ENCODE peak calls at places on chromosome 3, in eight cellular contexts. One of them, this sample, is unnamed.

GRCh38 chr3:73056365-73057150 is 4.9 kb upstream of the EBLN2 start:
- DNase-seq in T-helper 1 cell: no peak
- DNase-seq in progenitor cell of endocrine pancreas: no peak
- DNase-seq in DMS53: peak
- DNase-seq in sciatic nerve: no peak
- DNase-seq in posterior vena cava: no peak
- DNase-seq in transverse colon: no peak
- DNase-seq in GM12878: no peak
- DNase-seq in this sample: no peak

GRCh38 chr3:33883538-33884203 is 85.2 kb downstream of the PDCD6IP start:
- DNase-seq in T-helper 1 cell: peak
- DNase-seq in progenitor cell of endocrine pancreas: no peak
- DNase-seq in DMS53: peak
- DNase-seq in sciatic nerve: no peak
- DNase-seq in posterior vena cava: no peak
- DNase-seq in transverse colon: no peak
- DNase-seq in GM12878: no peak
- DNase-seq in this sample: no peak

GRCh38 chr3:190877925-190878324 is 15.4 kb upstream of the GMNC start:
- DNase-seq in T-helper 1 cell: no peak
- DNase-seq in progenitor cell of endocrine pancreas: no peak
- DNase-seq in DMS53: peak
- DNase-seq in sciatic nerve: no peak
- DNase-seq in posterior vena cava: no peak
- DNase-seq in transverse colon: no peak
- DNase-seq in GM12878: no peak
- DNase-seq in this sample: no peak

GRCh38 chr3:167467848-167468611 is 5.8 kb downstream of the SERPINI2 start:
- DNase-seq in T-helper 1 cell: no peak
- DNase-seq in progenitor cell of endocrine pancreas: no peak
- DNase-seq in DMS53: peak
- DNase-seq in sciatic nerve: no peak
- DNase-seq in posterior vena cava: no peak
- DNase-seq in transverse colon: no peak
- DNase-seq in GM12878: no peak
- DNase-seq in this sample: no peak

GRCh38 chr3:4271834-4272233 is 31.3 kb upstream of the SETMAR start:
- DNase-seq in T-helper 1 cell: no peak
- DNase-seq in progenitor cell of endocrine pancreas: no peak
- DNase-seq in DMS53: peak
- DNase-seq in sciatic nerve: no peak
- DNase-seq in posterior vena cava: no peak
- DNase-seq in transverse colon: no peak
- DNase-seq in GM12878: no peak
- DNase-seq in this sample: no peak

GRCh38 chr3:71478568-71478967 is 105.0 kb downstream of the FOXP1 start:
- DNase-seq in T-helper 1 cell: peak
- DNase-seq in progenitor cell of endocrine pancreas: no peak
- DNase-seq in DMS53: no peak
- DNase-seq in sciatic nerve: no peak
- DNase-seq in posterior vena cava: no peak
- DNase-seq in transverse colon: no peak
- DNase-seq in GM12878: no peak
- DNase-seq in this sample: no peak

GRCh38 chr3:197975311-197975710 is 15.3 kb downstream of the LMLN start:
- DNase-seq in T-helper 1 cell: no peak
- DNase-seq in progenitor cell of endocrine pancreas: no peak
- DNase-seq in DMS53: no peak
- DNase-seq in sciatic nerve: no peak
- DNase-seq in posterior vena cava: no peak
- DNase-seq in transverse colon: no peak
- DNase-seq in GM12878: no peak
- DNase-seq in this sample: no peak

GRCh38 chr3:7934362-7934761 is 567.3 kb upstream of the LMCD1 start:
- DNase-seq in T-helper 1 cell: no peak
- DNase-seq in progenitor cell of endocrine pancreas: no peak
- DNase-seq in DMS53: no peak
- DNase-seq in sciatic nerve: no peak
- DNase-seq in posterior vena cava: no peak
- DNase-seq in transverse colon: peak
- DNase-seq in GM12878: no peak
- DNase-seq in this sample: no peak

GRCh38 chr3:16059081-16059537 is 115.4 kb upstream of the GALNT15 start:
- DNase-seq in T-helper 1 cell: no peak
- DNase-seq in progenitor cell of endocrine pancreas: no peak
- DNase-seq in DMS53: no peak
- DNase-seq in sciatic nerve: no peak
- DNase-seq in posterior vena cava: no peak
- DNase-seq in transverse colon: no peak
- DNase-seq in GM12878: no peak
- DNase-seq in this sample: no peak

GRCh38 chr3:188090626-188091309 is 63.2 kb upstream of the LPP start:
- DNase-seq in T-helper 1 cell: no peak
- DNase-seq in progenitor cell of endocrine pancreas: no peak
- DNase-seq in DMS53: peak
- DNase-seq in sciatic nerve: no peak
- DNase-seq in posterior vena cava: no peak
- DNase-seq in transverse colon: no peak
- DNase-seq in GM12878: no peak
- DNase-seq in this sample: no peak

GRCh38 chr3:146131616-146132410 is 29.2 kb downstream of the PLOD2 start:
- DNase-seq in T-helper 1 cell: no peak
- DNase-seq in progenitor cell of endocrine pancreas: no peak
- DNase-seq in DMS53: no peak
- DNase-seq in sciatic nerve: no peak
- DNase-seq in posterior vena cava: no peak
- DNase-seq in transverse colon: no peak
- DNase-seq in GM12878: no peak
- DNase-seq in this sample: no peak

GRCh38 chr3:169145551-169145950 is 518.0 kb downstream of the MECOM start:
- DNase-seq in T-helper 1 cell: no peak
- DNase-seq in progenitor cell of endocrine pancreas: no peak
- DNase-seq in DMS53: no peak
- DNase-seq in sciatic nerve: no peak
- DNase-seq in posterior vena cava: no peak
- DNase-seq in transverse colon: no peak
- DNase-seq in GM12878: no peak
- DNase-seq in this sample: no peak

GRCh38 chr3:61239871-61240270 is 11.4 kb downstream of the FHIT start:
- DNase-seq in T-helper 1 cell: no peak
- DNase-seq in progenitor cell of endocrine pancreas: no peak
- DNase-seq in DMS53: peak
- DNase-seq in sciatic nerve: no peak
- DNase-seq in posterior vena cava: no peak
- DNase-seq in transverse colon: no peak
- DNase-seq in GM12878: no peak
- DNase-seq in this sample: no peak

GRCh38 chr3:64686446-64686908 is 1.3 kb downstream of the ADAMTS9 start:
- DNase-seq in T-helper 1 cell: no peak
- DNase-seq in progenitor cell of endocrine pancreas: peak
- DNase-seq in DMS53: peak
- DNase-seq in sciatic nerve: peak
- DNase-seq in posterior vena cava: no peak
- DNase-seq in transverse colon: peak
- DNase-seq in GM12878: no peak
- DNase-seq in this sample: no peak